ENCODE peak calls at places on chromosomes 13 and 19, in six cellular contexts. C, Q, A, R, V and W are unnamed samples.

GRCh38 chr13:20045946-20046548 is 87.5 kb downstream of the ZMYM2 start:
- DNase-seq in C (no peak), Q (no peak), A (no peak), R (no peak), V (no peak), W (no peak)

GRCh38 chr19:1018932-1019615 is 1.8 kb downstream of the TMEM259 start:
- DNase-seq in C (no peak), Q (peak; percentile 50), A (no peak), R (no peak), V (no peak), W (no peak)

GRCh38 chr19:29807178-29807577 is 4.6 kb upstream of the CCNE1 start:
- DNase-seq in C (no peak), Q (peak; percentile 25), A (no peak), R (no peak), V (no peak), W (no peak)

GRCh38 chr19:14943601-14944000 is 2.3 kb downstream of the OR7C2 start:
- DNase-seq in C (no peak), Q (no peak), A (no peak), R (no peak), V (no peak), W (no peak)

GRCh38 chr13:44165172-44165894 is 208.3 kb upstream of the SERP2 start:
- DNase-seq in C (no peak), Q (no peak), A (no peak), R (no peak), V (no peak), W (no peak)

GRCh38 chr19:57282011-57282636 is 1.8 kb downstream of the ZNF460 start:
- DNase-seq in C (no peak), Q (no peak), A (no peak), R (no peak), V (no peak), W (no peak)

GRCh38 chr13:87322386-87322785 is 348.8 kb upstream of the SLITRK5 start:
- DNase-seq in C (no peak), Q (no peak), A (no peak), R (no peak), V (no peak), W (no peak)

GRCh38 chr13:44132710-44133109 is 240.9 kb upstream of the SERP2 start:
- DNase-seq in C (peak; percentile 77), Q (peak; percentile 85), A (peak; percentile 21), R (peak; percentile 79), V (no peak), W (no peak)

GRCh38 chr19:1304197-1304924 is 18.7 kb downstream of the EFNA2 start:
- DNase-seq in C (no peak), Q (no peak), A (peak; percentile 71), R (no peak), V (no peak), W (no peak)

GRCh38 chr13:21399741-21400140 is 59.4 kb downstream of the ZDHHC20 start:
- DNase-seq in C (no peak), Q (no peak), A (no peak), R (no peak), V (no peak), W (no peak)
- H3K27ac ChIP-seq in C (no peak overlapping the region), Q (no peak overlapping the region), A (no peak overlapping the region), R (peak overlapping the region; percentile 30), V (no peak overlapping the region), W (no peak overlapping the region)

DNA sequence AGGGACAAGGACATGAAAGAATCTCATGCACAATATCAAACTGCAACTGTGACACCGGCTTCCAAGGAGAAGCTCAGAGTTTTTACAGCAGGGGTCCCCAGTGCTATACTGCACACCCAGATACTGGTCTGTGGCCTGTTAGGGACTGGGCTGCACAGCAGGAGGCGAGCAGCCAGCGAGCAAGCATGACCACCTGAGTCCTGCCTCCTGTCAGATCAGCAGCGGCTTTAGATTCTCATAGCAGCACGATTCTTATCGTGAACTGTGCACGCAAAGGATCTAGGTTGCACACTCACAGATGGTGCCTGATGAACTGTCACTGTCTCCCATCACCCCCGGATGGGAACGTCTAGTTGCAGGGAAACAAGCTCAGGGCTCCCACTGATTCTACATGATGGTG is 13.1 kb upstream of the CD22 start:
- DNase-seq in C (no peak), Q (no peak), A (no peak), R (no peak), V (no peak), W (no peak)
- H3K27ac ChIP-seq in C (no peak overlapping the region), Q (no peak overlapping the region), A (no peak overlapping the region), R (no peak overlapping the region), V (no peak overlapping the region), W (no peak overlapping the region)

GRCh38 chr19:19460258-19460731 is 54.8 kb downstream of the GATAD2A start:
- DNase-seq in C (no peak), Q (no peak), A (no peak), R (no peak), V (no peak), W (no peak)
- H3K27ac ChIP-seq in C (peak overlapping the region; percentile 71), Q (peak overlapping the region; percentile 81), A (peak overlapping the region; percentile 81), R (peak overlapping the region; percentile 97), V (no peak overlapping the region), W (peak overlapping the region; percentile 21)

GRCh38 chr13:113969973-113970611 is 3.8 kb downstream of the C13orf46 start:
- DNase-seq in C (no peak), Q (peak; percentile 36), A (peak; percentile 76), R (peak; percentile 72), V (no peak), W (no peak)

GRCh38 chr13:113972451-113973217 is 1.2 kb downstream of the C13orf46 start:
- DNase-seq in C (no peak), Q (peak; percentile 40), A (no peak), R (peak; percentile 25), V (no peak), W (peak; percentile 10)

GRCh38 chr13:113971471-113972231 is 2.2 kb downstream of the C13orf46 start:
- DNase-seq in C (no peak), Q (peak; percentile 45), A (no peak), R (peak; percentile 25), V (no peak), W (peak; percentile 27)

GRCh38 chr13:113969311-113969972 is 4.4 kb downstream of the C13orf46 start:
- DNase-seq in C (no peak), Q (peak; percentile 45), A (no peak), R (peak; percentile 24), V (no peak), W (no peak)

GRCh38 chr13:113970810-113971470 is 2.9 kb downstream of the C13orf46 start:
- DNase-seq in C (peak; percentile 44), Q (peak; percentile 83), A (peak; percentile 75), R (peak; percentile 62), V (no peak), W (peak; percentile 39)
- H3K27ac ChIP-seq in C (peak overlapping the region; percentile 18), Q (no peak overlapping the region), A (peak overlapping the region; percentile 85), R (peak overlapping the region; percentile 74), V (no peak overlapping the region), W (no peak overlapping the region)

GRCh38 chr19:21508198-21508597 is 2.8 kb downstream of the ZNF429 start:
- DNase-seq in C (no peak), Q (no peak), A (no peak), R (no peak), V (no peak), W (no peak)

DNA sequence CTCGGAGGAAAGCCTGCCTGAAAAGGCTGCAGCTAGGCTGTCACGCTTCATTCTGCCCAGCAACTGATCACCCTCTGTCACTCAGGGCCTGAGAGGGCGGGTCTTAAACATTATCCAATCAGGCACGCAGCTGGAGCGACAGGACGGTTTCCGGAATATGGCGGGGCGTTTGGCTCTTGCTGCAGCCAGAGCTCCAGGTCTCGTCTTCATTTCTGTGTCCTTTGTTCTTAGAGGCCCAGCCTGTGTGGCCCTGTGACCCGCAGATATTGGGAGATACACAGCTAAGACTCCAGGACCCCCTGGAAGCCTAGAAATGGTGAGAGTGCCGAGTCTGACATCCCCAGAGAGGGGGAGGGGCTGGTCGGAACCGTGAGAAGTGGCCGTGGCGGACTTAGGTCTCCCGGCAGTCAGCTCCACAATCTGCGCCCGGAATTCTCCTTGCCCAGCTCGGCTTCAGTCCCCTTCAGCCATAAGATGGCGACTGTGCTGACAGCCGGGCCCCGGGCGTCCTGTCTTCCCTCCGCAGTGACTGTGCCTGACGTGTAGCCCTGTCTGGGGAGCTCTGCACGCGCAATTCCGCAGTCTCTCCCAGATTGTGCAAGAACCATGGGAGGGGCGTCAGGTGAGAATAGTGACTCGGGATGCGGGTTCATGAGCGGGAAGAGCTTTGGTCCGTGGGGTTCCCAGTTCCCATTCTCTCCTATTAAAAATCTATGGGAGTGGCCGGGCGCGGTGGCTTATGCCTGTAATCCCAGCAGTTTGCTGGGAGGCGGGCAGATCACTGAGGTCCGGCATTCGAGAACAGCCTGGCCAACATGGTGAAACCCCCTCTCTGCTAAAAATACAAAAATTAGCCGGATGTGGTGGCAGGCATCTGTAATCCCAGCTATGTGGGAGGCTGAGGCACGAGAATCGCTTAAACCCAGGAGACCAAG is at the start of gene ZNF429:
- DNase-seq in C (peak; percentile 93), Q (peak; percentile 94), A (peak; percentile 94), R (peak; percentile 94), V (peak; percentile 97), W (peak; percentile 89)
- H3K27ac ChIP-seq in C (peak within 1 kb of the TSS; percentile 92), Q (peak within 1 kb of the TSS; percentile 90), A (peak within 1 kb of the TSS; percentile 92), R (peak within 1 kb of the TSS; percentile 94), V (peak within 1 kb of the TSS; percentile 86), W (peak within 1 kb of the TSS; percentile 86)